ENCODE peak calls at places on chromosomes 11 and 22, in six cellular contexts. M is glutamatergic neuron; E is activated T-helper 9 cell treated with anti-CD3 and anti-CD28 coated beads, Interleukin-2, amount 50 U/mL, for 16 hours; T is mucosa of descending colon; R is skeletal muscle cell; G is progenitor cell of endocrine pancreas. D is an unnamed sample.

GRCh38 chr11:86703992-86704391 is 31.6 kb upstream of the ME3 start:
- DNase-seq in M (no peak), E (no peak), T (no peak), R (no peak), G (no peak), D (no peak)

GRCh38 chr11:5204787-5205186 is 4.3 kb upstream of the OR51V1 start:
- DNase-seq in M (no peak), E (no peak), T (no peak), R (peak), G (no peak), D (peak)

GRCh38 chr11:77191823-77192495 is 63.9 kb downstream of the MYO7A start:
- DNase-seq in M (peak), E (peak), T (peak), R (no peak), G (peak), D (peak)

GRCh38 chr11:12439615-12440014 is 62.2 kb downstream of the PARVA start:
- DNase-seq in M (no peak), E (no peak), T (peak), R (no peak), G (no peak), D (peak)

GRCh38 chr22:48908547-48908946 is 919.1 kb downstream of the BRD1 start:
- DNase-seq in M (no peak), E (no peak), T (no peak), R (no peak), G (no peak), D (no peak)

GRCh38 chr11:2885676-2886081 is at the start of gene CDKN1C:
- DNase-seq in M (peak), E (peak), T (peak), R (peak), G (peak), D (no peak)

GRCh38 chr11:71935338-71935925 is 6.6 kb downstream of the RNF121 start:
- DNase-seq in M (no peak), E (no peak), T (no peak), R (no peak), G (no peak), D (no peak)

GRCh38 chr11:119479685-119480275 is 56.8 kb upstream of the THY1 start:
- DNase-seq in M (no peak), E (no peak), T (no peak), R (no peak), G (no peak), D (no peak)

GRCh38 chr11:57310630-57311086 is 14.1 kb downstream of the TNKS1BP1 start:
- DNase-seq in M (no peak), E (no peak), T (peak), R (no peak), G (no peak), D (no peak)

GRCh38 chr11:27468643-27469332 is 3.8 kb downstream of the LGR4 start:
- DNase-seq in M (no peak), E (no peak), T (peak), R (no peak), G (no peak), D (no peak)

GRCh38 chr22:29503811-29504372 is 23.9 kb downstream of the NEFH start:
- DNase-seq in M (no peak), E (no peak), T (peak), R (peak), G (no peak), D (no peak)

GRCh38 chr11:75468534-75469340 is 35.7 kb upstream of the KLHL35 start:
- DNase-seq in M (no peak), E (no peak), T (no peak), R (peak), G (no peak), D (no peak)

GRCh38 chr11:73907191-73907590 is 30.4 kb downstream of the PAAF1 start:
- DNase-seq in M (no peak), E (peak), T (no peak), R (no peak), G (no peak), D (no peak)

GRCh38 chr22:46864314-46865051 is 102.0 kb downstream of the TBC1D22A start:
- DNase-seq in M (no peak), E (no peak), T (no peak), R (no peak), G (no peak), D (no peak)

GRCh38 chr11:4181780-4182721 is 87.5 kb downstream of the RRM1 start:
- DNase-seq in M (peak), E (no peak), T (peak), R (peak), G (peak), D (no peak)

GRCh38 chr22:26845016-26845728 is 187.8 kb downstream of the MIAT start:
- DNase-seq in M (no peak), E (no peak), T (peak), R (no peak), G (no peak), D (no peak)

GRCh38 chr11:13857828-13858227 is 104.7 kb upstream of the SPON1 start:
- DNase-seq in M (no peak), E (no peak), T (no peak), R (no peak), G (no peak), D (no peak)

GRCh38 chr22:50016988-50017700 is 4.6 kb upstream of the IL17REL start:
- DNase-seq in M (no peak), E (peak), T (no peak), R (no peak), G (no peak), D (no peak)

GRCh38 chr11:70699294-70700221 is 301.2 kb downstream of the CTTN start:
- DNase-seq in M (no peak), E (no peak), T (peak), R (no peak), G (no peak), D (peak)

GRCh38 chr22:37019309-37020191 is at the start of the genes MPST and TST:
- DNase-seq in M (peak), E (peak), T (peak), R (no peak), G (peak), D (no peak)

GRCh38 chr22:42328130-42328821 is 57.8 kb upstream of the TCF20 start:
- DNase-seq in M (no peak), E (no peak), T (no peak), R (no peak), G (no peak), D (no peak)

GRCh38 chr11:210803-211180 is 3.3 kb downstream of the RIC8A start:
- DNase-seq in M (no peak), E (no peak), T (no peak), R (no peak), G (no peak), D (no peak)

GRCh38 chr22:24427500-24428164 is at the start of gene ADORA2A:
- DNase-seq in M (peak), E (peak), T (peak), R (no peak), G (no peak), D (no peak)

GRCh38 chr11:86456075-86456939 is 81.6 kb downstream of the CCDC81 start:
- DNase-seq in M (peak), E (peak), T (peak), R (peak), G (peak), D (peak)

GRCh38 chr11:19316434-19316833 is 75.7 kb upstream of the E2F8 start:
- DNase-seq in M (no peak), E (no peak), T (no peak), R (peak), G (no peak), D (no peak)

GRCh38 chr22:23177197-23177596 is 3.1 kb upstream of the BCR start:
- DNase-seq in M (no peak), E (no peak), T (no peak), R (no peak), G (no peak), D (no peak)

GRCh38 chr11:67022341-67022933 is 497 bp upstream of the SYT12 start:
- DNase-seq in M (no peak), E (no peak), T (peak), R (no peak), G (no peak), D (no peak)

GRCh38 chr11:35633827-35634226 is 15.6 kb downstream of the FJX1 start:
- DNase-seq in M (no peak), E (no peak), T (no peak), R (no peak), G (no peak), D (no peak)

GRCh38 chr11:58788355-58789023 is 56.0 kb downstream of the GLYATL2 start:
- DNase-seq in M (peak), E (no peak), T (peak), R (peak), G (no peak), D (no peak)

GRCh38 chr11:106286881-106287504 is 209.5 kb downstream of the AASDHPPT start:
- DNase-seq in M (peak), E (no peak), T (no peak), R (peak), G (no peak), D (no peak)

D was measured in iPS DF 19.7.